ENCODE peak calls at places on chromosomes 16 and 17, in eight cellular contexts. One of them, this sample, is unnamed.

GRCh38 chr17:20116683-20117309 is 107.6 kb downstream of the SPECC1 start:
- DNase-seq in tibial nerve: peak; percentile 86
- DNase-seq in choroid plexus epithelial cell: peak; percentile 66
- DNase-seq in activated CD8-positive, alpha-beta T cell treated with anti-CD3 and anti-CD28 coated beads for 36 hours: peak; percentile 68
- DNase-seq in A673: peak; percentile 60
- DNase-seq in AG04450: no peak
- DNase-seq in PC-3: peak; percentile 76
- DNase-seq in left ventricle myocardium inferior: no peak
- DNase-seq in this sample: peak; percentile 65

GRCh38 chr16:65285128-65286120 is 163.6 kb upstream of the CDH11 start:
- DNase-seq in tibial nerve: no peak
- DNase-seq in choroid plexus epithelial cell: peak; percentile 69
- DNase-seq in activated CD8-positive, alpha-beta T cell treated with anti-CD3 and anti-CD28 coated beads for 36 hours: no peak
- DNase-seq in A673: no peak
- DNase-seq in AG04450: no peak
- DNase-seq in PC-3: peak; percentile 45
- DNase-seq in left ventricle myocardium inferior: peak; percentile 32
- DNase-seq in this sample: no peak

GRCh38 chr17:49104511-49105074 is 28.0 kb upstream of the B4GALNT2 start:
- DNase-seq in tibial nerve: no peak
- DNase-seq in choroid plexus epithelial cell: peak; percentile 52
- DNase-seq in activated CD8-positive, alpha-beta T cell treated with anti-CD3 and anti-CD28 coated beads for 36 hours: no peak
- DNase-seq in A673: no peak
- DNase-seq in AG04450: no peak
- DNase-seq in PC-3: no peak
- DNase-seq in left ventricle myocardium inferior: no peak
- DNase-seq in this sample: no peak

GRCh38 chr17:74011963-74012362 is 191.5 kb upstream of the RPL38 start:
- DNase-seq in tibial nerve: no peak
- DNase-seq in choroid plexus epithelial cell: no peak
- DNase-seq in activated CD8-positive, alpha-beta T cell treated with anti-CD3 and anti-CD28 coated beads for 36 hours: no peak
- DNase-seq in A673: no peak
- DNase-seq in AG04450: no peak
- DNase-seq in PC-3: no peak
- DNase-seq in left ventricle myocardium inferior: no peak
- DNase-seq in this sample: no peak

GRCh38 chr16:27826081-27826892 is 237.2 kb downstream of the GSG1L start:
- DNase-seq in tibial nerve: no peak
- DNase-seq in choroid plexus epithelial cell: no peak
- DNase-seq in activated CD8-positive, alpha-beta T cell treated with anti-CD3 and anti-CD28 coated beads for 36 hours: no peak
- DNase-seq in A673: no peak
- DNase-seq in AG04450: no peak
- DNase-seq in PC-3: no peak
- DNase-seq in left ventricle myocardium inferior: no peak
- DNase-seq in this sample: no peak

GRCh38 chr16:69040144-69040909 is 65.1 kb upstream of the HAS3 start:
- DNase-seq in tibial nerve: no peak
- DNase-seq in choroid plexus epithelial cell: peak; percentile 77
- DNase-seq in activated CD8-positive, alpha-beta T cell treated with anti-CD3 and anti-CD28 coated beads for 36 hours: no peak
- DNase-seq in A673: peak; percentile 17
- DNase-seq in AG04450: no peak
- DNase-seq in PC-3: peak; percentile 57
- DNase-seq in left ventricle myocardium inferior: no peak
- DNase-seq in this sample: no peak

GRCh38 chr16:2450535-2450934 is 9.4 kb upstream of the TEDC2 start:
- DNase-seq in tibial nerve: no peak
- DNase-seq in choroid plexus epithelial cell: no peak
- DNase-seq in activated CD8-positive, alpha-beta T cell treated with anti-CD3 and anti-CD28 coated beads for 36 hours: no peak
- DNase-seq in A673: no peak
- DNase-seq in AG04450: no peak
- DNase-seq in PC-3: no peak
- DNase-seq in left ventricle myocardium inferior: no peak
- DNase-seq in this sample: no peak

GRCh38 chr16:71498031-71498430 is 8.9 kb upstream of the ZNF19 start:
- DNase-seq in tibial nerve: no peak
- DNase-seq in choroid plexus epithelial cell: no peak
- DNase-seq in activated CD8-positive, alpha-beta T cell treated with anti-CD3 and anti-CD28 coated beads for 36 hours: no peak
- DNase-seq in A673: no peak
- DNase-seq in AG04450: no peak
- DNase-seq in PC-3: no peak
- DNase-seq in left ventricle myocardium inferior: no peak
- DNase-seq in this sample: no peak

GRCh38 chr16:53358884-53359283 is 75.4 kb upstream of the RBL2 start:
- DNase-seq in tibial nerve: no peak
- DNase-seq in choroid plexus epithelial cell: no peak
- DNase-seq in activated CD8-positive, alpha-beta T cell treated with anti-CD3 and anti-CD28 coated beads for 36 hours: no peak
- DNase-seq in A673: no peak
- DNase-seq in AG04450: no peak
- DNase-seq in PC-3: no peak
- DNase-seq in left ventricle myocardium inferior: no peak
- DNase-seq in this sample: no peak

GRCh38 chr16:57956924-57957323 is 14.0 kb downstream of the CNGB1 start:
- DNase-seq in tibial nerve: no peak
- DNase-seq in choroid plexus epithelial cell: no peak
- DNase-seq in activated CD8-positive, alpha-beta T cell treated with anti-CD3 and anti-CD28 coated beads for 36 hours: no peak
- DNase-seq in A673: no peak
- DNase-seq in AG04450: no peak
- DNase-seq in PC-3: no peak
- DNase-seq in left ventricle myocardium inferior: no peak
- DNase-seq in this sample: no peak

GRCh38 chr16:57956270-57956808 is 14.6 kb downstream of the CNGB1 start:
- DNase-seq in tibial nerve: no peak
- DNase-seq in choroid plexus epithelial cell: no peak
- DNase-seq in activated CD8-positive, alpha-beta T cell treated with anti-CD3 and anti-CD28 coated beads for 36 hours: no peak
- DNase-seq in A673: no peak
- DNase-seq in AG04450: no peak
- DNase-seq in PC-3: no peak
- DNase-seq in left ventricle myocardium inferior: no peak
- DNase-seq in this sample: no peak

GRCh38 chr16:57953857-57954256 is 17.1 kb downstream of the CNGB1 start:
- DNase-seq in tibial nerve: no peak
- DNase-seq in choroid plexus epithelial cell: no peak
- DNase-seq in activated CD8-positive, alpha-beta T cell treated with anti-CD3 and anti-CD28 coated beads for 36 hours: no peak
- DNase-seq in A673: no peak
- DNase-seq in AG04450: no peak
- DNase-seq in PC-3: no peak
- DNase-seq in left ventricle myocardium inferior: no peak
- DNase-seq in this sample: no peak

GRCh38 chr16:57957396-57958392 is 13.2 kb downstream of the CNGB1 start:
- DNase-seq in tibial nerve: no peak
- DNase-seq in choroid plexus epithelial cell: no peak
- DNase-seq in activated CD8-positive, alpha-beta T cell treated with anti-CD3 and anti-CD28 coated beads for 36 hours: no peak
- DNase-seq in A673: no peak
- DNase-seq in AG04450: no peak
- DNase-seq in PC-3: no peak
- DNase-seq in left ventricle myocardium inferior: no peak
- DNase-seq in this sample: no peak

GRCh38 chr16:57955572-57955971 is 15.4 kb downstream of the CNGB1 start:
- DNase-seq in tibial nerve: no peak
- DNase-seq in choroid plexus epithelial cell: no peak
- DNase-seq in activated CD8-positive, alpha-beta T cell treated with anti-CD3 and anti-CD28 coated beads for 36 hours: no peak
- DNase-seq in A673: no peak
- DNase-seq in AG04450: no peak
- DNase-seq in PC-3: no peak
- DNase-seq in left ventricle myocardium inferior: no peak
- DNase-seq in this sample: no peak
- TF ChIP-seq CTCF in tibial nerve: no peak
- TF ChIP-seq CTCF in choroid plexus epithelial cell: no peak
- TF ChIP-seq CTCF in activated CD8-positive, alpha-beta T cell treated with anti-CD3 and anti-CD28 coated beads for 36 hours: no peak
- TF ChIP-seq CTCF in A673: no peak
- TF ChIP-seq CTCF in AG04450: no peak
- TF ChIP-seq CTCF in PC-3: no peak
- TF ChIP-seq CTCF in left ventricle myocardium inferior: no peak
- TF ChIP-seq CTCF in this sample: no peak

DNA sequence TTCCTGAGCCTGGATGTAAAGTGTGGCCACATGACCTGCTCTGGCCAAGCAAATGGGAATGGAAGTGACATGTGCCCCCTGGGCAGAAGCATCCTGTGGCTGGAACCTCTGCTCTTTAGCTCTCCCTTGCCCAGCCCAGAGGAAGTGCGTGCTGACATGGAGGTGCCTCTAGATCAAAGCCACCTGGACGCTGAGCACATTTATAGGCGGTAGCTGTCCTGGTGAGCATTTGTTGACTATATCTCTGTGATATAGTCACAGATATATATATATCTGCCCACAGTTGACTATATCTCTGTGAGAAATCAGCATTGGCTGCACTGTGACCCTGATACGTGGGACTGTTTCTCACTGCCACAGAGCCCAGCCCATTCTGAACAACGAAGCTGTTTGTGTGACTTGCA is 118.9 kb downstream of the C16orf95 start:
- DNase-seq in tibial nerve: no peak
- DNase-seq in choroid plexus epithelial cell: peak; percentile 21
- DNase-seq in activated CD8-positive, alpha-beta T cell treated with anti-CD3 and anti-CD28 coated beads for 36 hours: no peak
- DNase-seq in A673: no peak
- DNase-seq in AG04450: peak; percentile 26
- DNase-seq in PC-3: peak; percentile 39
- DNase-seq in left ventricle myocardium inferior: no peak
- DNase-seq in this sample: no peak
- TF ChIP-seq CTCF in tibial nerve: no peak
- TF ChIP-seq CTCF in choroid plexus epithelial cell: no peak
- TF ChIP-seq CTCF in activated CD8-positive, alpha-beta T cell treated with anti-CD3 and anti-CD28 coated beads for 36 hours: no peak
- TF ChIP-seq CTCF in A673: no peak
- TF ChIP-seq CTCF in AG04450: no peak
- TF ChIP-seq CTCF in PC-3: no peak
- TF ChIP-seq CTCF in left ventricle myocardium inferior: no peak
- TF ChIP-seq CTCF in this sample: no peak

GRCh38 chr16:10191096-10191495 is 8.9 kb upstream of the GRIN2A start:
- DNase-seq in tibial nerve: no peak
- DNase-seq in choroid plexus epithelial cell: no peak
- DNase-seq in activated CD8-positive, alpha-beta T cell treated with anti-CD3 and anti-CD28 coated beads for 36 hours: no peak
- DNase-seq in A673: no peak
- DNase-seq in AG04450: no peak
- DNase-seq in PC-3: no peak
- DNase-seq in left ventricle myocardium inferior: no peak
- DNase-seq in this sample: no peak

GRCh38 chr16:10189861-10190390 is 7.7 kb upstream of the GRIN2A start:
- DNase-seq in tibial nerve: no peak
- DNase-seq in choroid plexus epithelial cell: no peak
- DNase-seq in activated CD8-positive, alpha-beta T cell treated with anti-CD3 and anti-CD28 coated beads for 36 hours: no peak
- DNase-seq in A673: no peak
- DNase-seq in AG04450: no peak
- DNase-seq in PC-3: no peak
- DNase-seq in left ventricle myocardium inferior: no peak
- DNase-seq in this sample: no peak

GRCh38 chr16:10183606-10183959 is 1.4 kb upstream of the GRIN2A start:
- DNase-seq in tibial nerve: no peak
- DNase-seq in choroid plexus epithelial cell: no peak
- DNase-seq in activated CD8-positive, alpha-beta T cell treated with anti-CD3 and anti-CD28 coated beads for 36 hours: no peak
- DNase-seq in A673: no peak
- DNase-seq in AG04450: no peak
- DNase-seq in PC-3: no peak
- DNase-seq in left ventricle myocardium inferior: no peak
- DNase-seq in this sample: no peak

GRCh38 chr16:10188236-10188635 is 6.0 kb upstream of the GRIN2A start:
- DNase-seq in tibial nerve: no peak
- DNase-seq in choroid plexus epithelial cell: no peak
- DNase-seq in activated CD8-positive, alpha-beta T cell treated with anti-CD3 and anti-CD28 coated beads for 36 hours: no peak
- DNase-seq in A673: no peak
- DNase-seq in AG04450: no peak
- DNase-seq in PC-3: peak; percentile 5
- DNase-seq in left ventricle myocardium inferior: no peak
- DNase-seq in this sample: no peak
- TF ChIP-seq CTCF in tibial nerve: no peak
- TF ChIP-seq CTCF in choroid plexus epithelial cell: no peak
- TF ChIP-seq CTCF in activated CD8-positive, alpha-beta T cell treated with anti-CD3 and anti-CD28 coated beads for 36 hours: no peak
- TF ChIP-seq CTCF in A673: no peak
- TF ChIP-seq CTCF in AG04450: no peak
- TF ChIP-seq CTCF in PC-3: no peak
- TF ChIP-seq CTCF in left ventricle myocardium inferior: no peak
- TF ChIP-seq CTCF in this sample: no peak

GRCh38 chr16:56874800-56875199 is 9.8 kb downstream of the SLC12A3 start:
- DNase-seq in tibial nerve: peak; percentile 17
- DNase-seq in choroid plexus epithelial cell: peak; percentile 47
- DNase-seq in activated CD8-positive, alpha-beta T cell treated with anti-CD3 and anti-CD28 coated beads for 36 hours: no peak
- DNase-seq in A673: no peak
- DNase-seq in AG04450: no peak
- DNase-seq in PC-3: no peak
- DNase-seq in left ventricle myocardium inferior: no peak
- DNase-seq in this sample: no peak
- TF ChIP-seq CTCF in tibial nerve: no peak
- TF ChIP-seq CTCF in choroid plexus epithelial cell: no peak
- TF ChIP-seq CTCF in activated CD8-positive, alpha-beta T cell treated with anti-CD3 and anti-CD28 coated beads for 36 hours: no peak
- TF ChIP-seq CTCF in A673: no peak
- TF ChIP-seq CTCF in AG04450: no peak
- TF ChIP-seq CTCF in PC-3: no peak
- TF ChIP-seq CTCF in left ventricle myocardium inferior: no peak
- TF ChIP-seq CTCF in this sample: no peak

GRCh38 chr17:62965649-62966425 is at the start of gene TANC2:
- DNase-seq in tibial nerve: peak; percentile 78
- DNase-seq in choroid plexus epithelial cell: peak; percentile 86
- DNase-seq in activated CD8-positive, alpha-beta T cell treated with anti-CD3 and anti-CD28 coated beads for 36 hours: peak; percentile 88
- DNase-seq in A673: peak; percentile 82
- DNase-seq in AG04450: peak; percentile 41
- DNase-seq in PC-3: peak; percentile 79
- DNase-seq in left ventricle myocardium inferior: peak; percentile 78
- DNase-seq in this sample: peak; percentile 79

GRCh38 chr17:62968445-62968923 is 2.4 kb downstream of the TANC2 start:
- DNase-seq in tibial nerve: peak; percentile 49
- DNase-seq in choroid plexus epithelial cell: peak; percentile 96
- DNase-seq in activated CD8-positive, alpha-beta T cell treated with anti-CD3 and anti-CD28 coated beads for 36 hours: peak; percentile 66
- DNase-seq in A673: peak; percentile 87
- DNase-seq in AG04450: peak; percentile 78
- DNase-seq in PC-3: peak; percentile 96
- DNase-seq in left ventricle myocardium inferior: no peak
- DNase-seq in this sample: peak; percentile 30

GRCh38 chr17:62965149-62965648 is 836 bp upstream of the TANC2 start:
- DNase-seq in tibial nerve: no peak
- DNase-seq in choroid plexus epithelial cell: no peak
- DNase-seq in activated CD8-positive, alpha-beta T cell treated with anti-CD3 and anti-CD28 coated beads for 36 hours: peak; percentile 86
- DNase-seq in A673: no peak
- DNase-seq in AG04450: no peak
- DNase-seq in PC-3: no peak
- DNase-seq in left ventricle myocardium inferior: no peak
- DNase-seq in this sample: no peak

GRCh38 chr17:62967111-62967449 is 1.0 kb downstream of the TANC2 start:
- DNase-seq in tibial nerve: no peak
- DNase-seq in choroid plexus epithelial cell: no peak
- DNase-seq in activated CD8-positive, alpha-beta T cell treated with anti-CD3 and anti-CD28 coated beads for 36 hours: no peak
- DNase-seq in A673: no peak
- DNase-seq in AG04450: no peak
- DNase-seq in PC-3: no peak
- DNase-seq in left ventricle myocardium inferior: no peak
- DNase-seq in this sample: no peak

DNA sequence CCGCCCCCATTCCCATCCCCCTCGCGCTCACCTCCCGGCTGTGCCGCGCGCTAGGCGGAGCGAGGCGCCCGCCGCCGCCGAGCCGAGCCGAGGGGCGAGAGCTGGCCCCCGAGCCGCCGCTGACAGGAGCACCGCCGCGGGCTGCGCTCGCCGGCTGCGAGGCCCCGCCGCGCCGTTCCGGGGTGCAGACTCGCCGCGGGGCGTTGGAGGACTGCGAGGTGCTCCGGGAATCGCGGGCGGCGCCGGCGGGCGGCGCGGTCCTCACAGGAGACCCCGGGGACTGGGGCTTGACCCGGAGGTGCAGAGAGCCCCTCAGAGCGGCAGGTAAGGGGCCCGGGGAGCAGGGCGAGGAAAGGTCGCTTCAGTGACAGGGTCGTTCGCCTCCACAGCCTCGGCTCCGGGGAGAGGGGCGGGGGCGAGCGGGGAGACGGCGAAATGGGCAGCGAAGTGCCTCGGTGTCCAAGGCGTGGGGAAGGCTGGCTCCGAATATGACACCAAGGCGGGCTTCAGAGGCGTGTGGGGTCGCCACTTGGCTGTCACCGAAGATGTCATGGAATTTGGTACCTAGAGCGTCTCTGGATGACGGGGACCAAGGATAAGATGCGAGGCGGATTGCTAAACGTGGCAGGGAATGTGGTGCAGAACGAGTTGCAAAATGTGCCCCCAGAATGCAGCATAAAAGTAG is 533 bp downstream of the TANC2 start:
- DNase-seq in tibial nerve: peak; percentile 19
- DNase-seq in choroid plexus epithelial cell: peak; percentile 48
- DNase-seq in activated CD8-positive, alpha-beta T cell treated with anti-CD3 and anti-CD28 coated beads for 36 hours: peak; percentile 60
- DNase-seq in A673: peak; percentile 15
- DNase-seq in AG04450: no peak
- DNase-seq in PC-3: peak; percentile 41
- DNase-seq in left ventricle myocardium inferior: peak; percentile 64
- DNase-seq in this sample: peak; percentile 68
- TF ChIP-seq CTCF in tibial nerve: no peak
- TF ChIP-seq CTCF in choroid plexus epithelial cell: no peak
- TF ChIP-seq CTCF in activated CD8-positive, alpha-beta T cell treated with anti-CD3 and anti-CD28 coated beads for 36 hours: no peak
- TF ChIP-seq CTCF in A673: no peak
- TF ChIP-seq CTCF in AG04450: no peak
- TF ChIP-seq CTCF in PC-3: no peak
- TF ChIP-seq CTCF in left ventricle myocardium inferior: no peak
- TF ChIP-seq CTCF in this sample: no peak

This sample was measured in nephron progenitor cell.